ENCODE peak calls at places on chromosomes 4 and X, in four cellular contexts. N is GM12891, R is HepG2, L is K562. C is an unnamed sample.

GRCh38 chrX:16892504-16893362 is 22.6 kb upstream of the RBBP7 start:
- DNase-seq in N (no peak), R (peak; percentile 50), L (peak; percentile 60), C (peak; percentile 42)

GRCh38 chr4:118918388-118918787 is 29.7 kb downstream of the SYNPO2 start:
- DNase-seq in N (no peak), R (no peak), L (no peak), C (no peak)

GRCh38 chrX:115949900-115950822 is 220.4 kb upstream of the AGTR2 start:
- DNase-seq in N (no peak), R (peak; percentile 33), L (no peak), C (no peak)

GRCh38 chr4:163263601-163264000 is 68.8 kb downstream of the NPY1R start:
- DNase-seq in N (no peak), R (no peak), L (no peak), C (no peak)

GRCh38 chr4:9924750-9925149 is 96.5 kb downstream of the SLC2A9 start:
- DNase-seq in N (no peak), R (no peak), L (no peak), C (no peak)

GRCh38 chrX:132745593-132745992 is 212.8 kb downstream of the HS6ST2 start:
- DNase-seq in N (no peak), R (no peak), L (no peak), C (no peak)

GRCh38 chrX:57821703-57822375 is 88.4 kb downstream of the ZXDA start:
- DNase-seq in N (no peak), R (peak; percentile 43), L (peak; percentile 15), C (peak; percentile 3)

GRCh38 chrX:63959975-63960374 is 175.0 kb upstream of the ARHGEF9 start:
- DNase-seq in N (no peak), R (no peak), L (no peak), C (no peak)

GRCh38 chr4:113756005-113756410 is 5.5 kb downstream of the CAMK2D start:
- DNase-seq in N (no peak), R (peak; percentile 82), L (no peak), C (no peak)

GRCh38 chr4:1910643-1911042 is 39.5 kb downstream of the NSD2 start:
- DNase-seq in N (no peak), R (peak; percentile 55), L (peak; percentile 34), C (no peak)

GRCh38 chrX:40176979-40177430 is 79.2 kb upstream of the BCOR start:
- DNase-seq in N (no peak), R (peak; percentile 50), L (no peak), C (no peak)

GRCh38 chr4:74932010-74932409 is 906 bp upstream of the PARM1 start:
- DNase-seq in N (no peak), R (no peak), L (no peak), C (no peak)

GRCh38 chr4:74934822-74935326 is 2.0 kb downstream of the PARM1 start:
- DNase-seq in N (no peak), R (no peak), L (no peak), C (no peak)

GRCh38 chr4:74932832-74933561 is at the start of gene PARM1:
- DNase-seq in N (peak; percentile 57), R (peak; percentile 59), L (peak; percentile 55), C (peak; percentile 61)

GRCh38 chr4:74933562-74934015 is 673 bp downstream of the PARM1 start:
- DNase-seq in N (peak; percentile 5), R (no peak), L (no peak), C (peak; percentile 18)

GRCh38 chr4:74934016-74934821 is 1.3 kb downstream of the PARM1 start:
- DNase-seq in N (no peak), R (no peak), L (no peak), C (peak; percentile 29)
- TF ChIP-seq POLR2AphosphoS5 in N (no peak), R (no peak), L (no peak), C (no peak)

GRCh38 chrX:153972368-153973126 is at the start of gene TMEM187:
- DNase-seq in N (peak; percentile 69), R (peak; percentile 84), L (peak; percentile 82), C (peak; percentile 93)

GRCh38 chrX:153970398-153971123 is 1.1 kb downstream of the HCFC1 start:
- DNase-seq in N (no peak), R (peak; percentile 29), L (peak; percentile 55), C (no peak)

GRCh38 chrX:153973127-153974002 is 811 bp downstream of the TMEM187 start:
- DNase-seq in N (no peak), R (peak; percentile 40), L (no peak), C (no peak)

GRCh38 chrX:153971124-153971631 is 440 bp downstream of the HCFC1 start:
- DNase-seq in N (peak; percentile 79), R (peak; percentile 65), L (peak; percentile 63), C (peak; percentile 96)

GRCh38 chrX:153971632-153972367 is at the start of gene HCFC1:
- DNase-seq in N (peak; percentile 53), R (peak; percentile 75), L (peak; percentile 69), C (peak; percentile 79)
- TF ChIP-seq POLR2A in N (peak; percentile 47), R (no peak), L (peak; percentile 80), C (peak; percentile 76)

GRCh38 chr4:169621754-169622481 is 1.5 kb downstream of the CLCN3 start:
- DNase-seq in N (no peak), R (peak; percentile 57), L (no peak), C (no peak)
- TF ChIP-seq TAF1 in N (no peak), R (no peak), L (no peak), C (no peak)

DNA sequence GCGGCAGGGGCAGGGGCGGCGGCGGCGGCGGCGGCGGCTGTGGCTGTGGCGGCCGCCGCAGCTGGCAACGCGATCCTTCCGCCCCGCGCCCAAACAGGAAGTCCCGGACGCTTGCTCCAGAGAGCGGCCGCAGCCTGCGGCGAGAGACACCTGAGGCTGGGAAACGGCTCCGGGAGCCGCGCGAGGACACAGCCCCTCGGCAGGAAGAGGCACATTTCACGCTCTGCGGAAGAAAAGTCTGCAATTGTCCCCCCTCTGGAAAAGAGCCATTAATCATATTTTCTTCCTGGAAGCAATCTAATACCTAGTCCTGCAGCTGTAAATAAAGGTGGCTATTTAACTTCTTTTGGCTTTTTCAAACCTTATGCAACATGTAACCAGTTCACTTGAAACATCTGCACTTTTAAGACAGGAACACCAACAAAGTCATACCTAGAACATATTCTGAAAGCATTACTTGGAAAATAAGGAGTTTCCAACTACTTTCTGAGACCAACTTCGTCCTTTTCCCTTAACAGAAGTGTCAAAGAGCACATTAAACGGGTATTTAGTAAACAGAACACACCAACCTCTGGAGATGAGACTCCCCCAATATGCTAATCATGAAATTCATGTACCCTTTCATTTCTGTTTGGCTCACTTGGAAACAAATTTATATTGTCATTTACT is 69.0 kb downstream of the NOCT start:
- DNase-seq in N (no peak), R (peak; percentile 2), L (peak; percentile 70), C (no peak)
- TF ChIP-seq POLR2AphosphoS5 in N (no peak), R (no peak), L (no peak), C (no peak)